ENCODE peak calls at places on chromosomes 4 and X, in four cellular contexts. V is K562, P is HepG2, M is GM12878. S is an unnamed sample.

GRCh38 chrX:115940888-115941332 is 229.6 kb upstream of the AGTR2 start:
- DNase-seq in V (no peak), P (peak; percentile 83), M (peak; percentile 43), S (peak; percentile 83)

GRCh38 chr4:18815779-18816173 is 794.2 kb upstream of the LCORL start:
- DNase-seq in V (no peak), P (no peak), M (no peak), S (no peak)

GRCh38 chrX:154436597-154437397 is at the start of gene GDI1:
- DNase-seq in V (peak; percentile 85), P (no peak), M (no peak), S (peak; percentile 76)

GRCh38 chrX:97806238-97806637 is 922.5 kb downstream of the RPA4 start:
- DNase-seq in V (no peak), P (no peak), M (no peak), S (no peak)

GRCh38 chrX:17470136-17470535 is 95.1 kb downstream of the NHS start:
- DNase-seq in V (no peak), P (no peak), M (no peak), S (no peak)

GRCh38 chrX:72100051-72100755 is 31.5 kb downstream of the RTL5 start:
- DNase-seq in V (no peak), P (no peak), M (no peak), S (no peak)

GRCh38 chr4:164379694-164380093 is 374.2 kb upstream of the SMIM31 start:
- DNase-seq in V (no peak), P (no peak), M (no peak), S (no peak)

GRCh38 chr4:169659736-169660670 is 39.6 kb downstream of the CLCN3 start:
- DNase-seq in V (peak; percentile 83), P (peak; percentile 91), M (peak; percentile 74), S (peak; percentile 80)

GRCh38 chr4:15893967-15894366 is 44.6 kb downstream of the FGFBP1 start:
- DNase-seq in V (no peak), P (no peak), M (no peak), S (no peak)

GRCh38 chrX:154138857-154139256 is 5.2 kb upstream of the OPN1LW start:
- DNase-seq in V (no peak), P (peak; percentile 3), M (no peak), S (no peak)

GRCh38 chr4:541271-541670 is 34.8 kb downstream of the TMEM271 start:
- DNase-seq in V (no peak), P (no peak), M (no peak), S (no peak)

GRCh38 chrX:26851981-26852380 is 611.2 kb downstream of the PPP4R3C start:
- DNase-seq in V (no peak), P (peak; percentile 0), M (no peak), S (peak; percentile 11)

GRCh38 chr4:153034681-153035080 is 98.6 kb downstream of the FHDC1 start:
- DNase-seq in V (no peak), P (no peak), M (no peak), S (no peak)

GRCh38 chr4:85398276-85398675 is 76.7 kb upstream of the ARHGAP24 start:
- DNase-seq in V (no peak), P (no peak), M (no peak), S (no peak)

GRCh38 chrX:275967-276587 is 5.1 kb upstream of the PLCXD1 start:
- DNase-seq in V (peak; percentile 82), P (peak; percentile 73), M (no peak), S (peak; percentile 71)

GRCh38 chr4:105951198-105951597 is 55.9 kb downstream of the NPNT start:
- DNase-seq in V (no peak), P (no peak), M (no peak), S (no peak)

GRCh38 chrX:108020631-108021030 is 24.2 kb upstream of the VSIG1 start:
- DNase-seq in V (peak; percentile 12), P (no peak), M (no peak), S (peak; percentile 51)

GRCh38 chrX:70313503-70313902 is 23.6 kb downstream of the KIF4A start:
- DNase-seq in V (no peak), P (no peak), M (no peak), S (no peak)
- TF ChIP-seq SP1 in V (no peak), P (no peak), M (no peak), S (no peak)

GRCh38 chr4:37686373-37687174 is at the start of gene RELL1:
- DNase-seq in V (peak; percentile 97), P (peak; percentile 96), M (peak; percentile 97), S (peak; percentile 89)

GRCh38 chr4:37685726-37686372 is 327 bp downstream of the RELL1 start:
- DNase-seq in V (peak; percentile 53), P (no peak), M (no peak), S (peak; percentile 13)

GRCh38 chr4:37687175-37687525 is 974 bp upstream of the RELL1 start:
- DNase-seq in V (no peak), P (no peak), M (no peak), S (no peak)

GRCh38 chr4:37684154-37684553 is 2.0 kb downstream of the RELL1 start:
- DNase-seq in V (no peak), P (no peak), M (no peak), S (no peak)

DNA sequence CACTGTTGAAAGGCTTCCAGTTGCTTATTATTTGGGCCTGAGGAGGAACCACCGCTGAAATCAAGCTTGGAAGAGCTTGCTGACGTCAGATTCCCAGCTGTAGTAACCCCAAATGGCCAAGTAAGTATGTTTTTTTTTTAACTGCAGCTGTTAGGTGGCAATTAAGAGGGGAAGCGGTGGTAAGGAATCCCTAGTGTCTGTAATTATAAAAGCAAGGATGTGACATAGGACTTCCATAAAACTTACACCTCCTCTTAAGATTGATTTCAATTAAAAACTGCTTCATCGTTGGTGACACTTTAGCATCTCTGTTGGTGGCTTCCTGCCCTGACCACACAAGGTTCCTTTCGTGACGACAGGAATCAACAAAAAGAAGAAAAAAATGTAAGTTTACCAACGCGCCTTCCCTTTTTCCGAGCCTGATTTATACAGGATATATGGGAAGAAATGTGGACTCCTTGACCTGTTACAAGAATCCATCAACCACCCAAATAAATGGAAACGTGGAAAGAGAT is 908 bp downstream of the RELL1 start:
- DNase-seq in V (no peak), P (no peak), M (no peak), S (no peak)
- TF ChIP-seq FOXK2 in V (no peak), P (no peak), M (no peak), S (no peak)

DNA sequence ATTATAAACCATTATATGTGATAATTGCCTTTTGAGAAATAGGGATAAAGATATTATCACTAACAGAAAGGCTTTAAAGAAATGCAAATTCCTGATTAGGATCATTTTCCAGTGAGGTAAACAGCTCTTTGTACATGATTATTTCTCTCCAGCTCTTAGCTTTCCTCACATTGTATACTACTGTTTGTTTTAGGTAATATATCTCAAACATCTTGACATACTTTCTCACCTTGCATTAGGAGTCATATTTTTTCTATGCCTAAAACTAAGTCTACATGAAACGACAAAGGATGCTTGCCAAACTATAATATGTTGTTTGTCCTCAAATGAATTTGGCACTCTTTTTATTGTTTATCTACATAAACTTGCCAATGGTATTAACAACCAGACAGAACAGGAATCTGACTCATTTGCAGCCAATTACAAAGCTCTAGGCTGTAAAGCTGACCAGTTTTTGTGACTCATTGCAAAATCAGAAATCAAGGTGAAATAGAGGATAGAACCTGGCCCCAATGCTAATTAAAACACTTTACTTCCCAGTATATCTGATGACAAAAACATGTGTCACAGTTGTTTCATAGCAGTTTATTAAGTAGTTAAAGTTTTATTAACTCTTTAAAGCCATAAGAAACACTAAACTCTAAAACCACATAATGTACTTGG is 107.0 kb downstream of the IQCM start:
- DNase-seq in V (no peak), P (no peak), M (no peak), S (no peak)
- TF ChIP-seq TARDBP in V (no peak), P (no peak), M (no peak), S (no peak)

GRCh38 chr4:70724463-70724862 is 2.7 kb downstream of the RUFY3 start:
- DNase-seq in V (no peak), P (no peak), M (no peak), S (no peak)

GRCh38 chr4:70718811-70719604 is 2.8 kb upstream of the RUFY3 start:
- DNase-seq in V (no peak), P (no peak), M (no peak), S (no peak)

GRCh38 chr4:70725633-70726032 is 3.9 kb downstream of the RUFY3 start:
- DNase-seq in V (no peak), P (no peak), M (no peak), S (no peak)

GRCh38 chr4:70722199-70722791 is 531 bp downstream of the RUFY3 start:
- DNase-seq in V (peak; percentile 41), P (no peak), M (no peak), S (no peak)

GRCh38 chr4:70721747-70722146 is at the start of gene RUFY3:
- DNase-seq in V (no peak), P (no peak), M (no peak), S (peak; percentile 75)
- TF ChIP-seq SP1 in V (no peak), P (no peak), M (no peak), S (no peak)

GRCh38 chrX:43557792-43558191 is 98.3 kb upstream of the MAOA start:
- DNase-seq in V (peak; percentile 38), P (peak; percentile 31), M (peak; percentile 23), S (peak; percentile 46)
- TF ChIP-seq FOXK2 in V (peak; percentile 40), P (no peak), M (no peak), S (no peak)

GRCh38 chrX:11386001-11386523 is 92.8 kb downstream of the AMELX start:
- DNase-seq in V (no peak), P (no peak), M (no peak), S (no peak)
- TF ChIP-seq TARDBP in V (no peak), P (no peak), M (no peak), S (no peak)

DNA sequence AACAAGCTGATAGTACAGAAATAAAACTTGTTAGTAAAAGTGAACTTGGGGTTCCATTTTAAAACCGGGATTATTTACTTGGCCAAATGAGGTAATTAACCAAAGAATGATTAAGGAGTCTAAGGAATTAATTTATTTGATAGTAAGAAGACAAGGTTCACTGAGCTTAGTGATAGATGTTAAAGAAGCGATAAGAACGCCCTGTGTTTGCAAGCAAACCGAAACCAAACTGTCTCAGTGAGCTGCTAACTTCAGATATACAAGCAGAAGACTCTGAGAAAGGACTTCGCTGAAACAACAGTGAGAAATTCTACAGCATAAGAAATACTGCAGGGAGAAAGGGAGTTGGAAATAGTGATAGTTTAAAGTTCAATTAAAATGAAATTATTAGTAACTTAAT is 37.6 kb upstream of the SHISA3 start:
- DNase-seq in V (no peak), P (no peak), M (no peak), S (no peak)
- TF ChIP-seq SP1 in V (no peak), P (no peak), M (no peak), S (no peak)

DNA sequence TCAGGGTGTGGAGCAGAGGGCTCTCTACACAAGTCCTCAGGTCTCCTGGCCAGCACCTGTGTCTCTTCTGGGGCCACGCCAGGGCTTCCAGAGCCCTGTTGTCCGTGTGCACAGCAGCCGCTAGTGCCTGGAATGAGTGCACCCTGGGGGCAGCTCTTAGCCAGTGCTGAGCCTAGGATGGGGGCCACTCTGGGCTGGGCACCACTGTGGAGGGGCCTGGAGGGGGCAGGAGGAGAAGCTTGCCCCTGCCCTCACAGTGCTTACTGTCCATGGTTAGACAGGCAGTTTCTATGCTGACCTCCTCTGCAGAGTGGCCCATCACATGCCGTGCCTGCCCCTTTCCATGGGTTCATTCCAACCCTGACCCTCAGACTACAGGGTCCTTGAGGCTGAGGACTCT is 42.7 kb upstream of the GRPEL1 start:
- DNase-seq in V (no peak), P (no peak), M (no peak), S (no peak)
- TF ChIP-seq FOXK2 in V (no peak), P (no peak), M (no peak), S (no peak)

S was measured in HEK293T.